ENCODE peak calls at places on chromosomes 7 and 10, in nine cellular contexts. One of them, this sample, is unnamed.

GRCh38 chr7:115097175-115097671 is 175.3 kb downstream of the MDFIC start:
- DNase-seq in ELF-1: no peak
- DNase-seq in H7: no peak
- DNase-seq in stimulated activated naive CD8-positive, alpha-beta T cell treated with anti-CD3 and anti-CD28 coated beads, Interleukin-15, Interleukin-2, amounts not matched to agents 100 U/mL and 50 U/mL, for 24 hours: no peak
- DNase-seq in activated gamma-delta T cell: no peak
- DNase-seq in neuronal stem cell: no peak
- DNase-seq in right lobe of liver: no peak
- DNase-seq in cardiac muscle cell: peak; percentile 68
- DNase-seq in CD8-positive, alpha-beta T cell: no peak
- DNase-seq in this sample: no peak

GRCh38 chr10:94103902-94104301 is 110.2 kb downstream of the PLCE1 start:
- DNase-seq in cardiac muscle cell: peak; percentile 63
- DNase-seq in ELF-1: no peak
- DNase-seq in H7: no peak
- DNase-seq in right lobe of liver: no peak
- DNase-seq in CD8-positive, alpha-beta T cell: no peak
- DNase-seq in neuronal stem cell: no peak
- DNase-seq in activated gamma-delta T cell: no peak
- DNase-seq in stimulated activated naive CD8-positive, alpha-beta T cell treated with anti-CD3 and anti-CD28 coated beads, Interleukin-15, Interleukin-2, amounts not matched to agents 100 U/mL and 50 U/mL, for 24 hours: no peak
- DNase-seq in this sample: no peak

GRCh38 chr7:71245038-71245437 is 113.1 kb downstream of the GALNT17 start:
- DNase-seq in stimulated activated naive CD8-positive, alpha-beta T cell treated with anti-CD3 and anti-CD28 coated beads, Interleukin-15, Interleukin-2, amounts not matched to agents 100 U/mL and 50 U/mL, for 24 hours: no peak
- DNase-seq in activated gamma-delta T cell: no peak
- DNase-seq in H7: no peak
- DNase-seq in neuronal stem cell: no peak
- DNase-seq in CD8-positive, alpha-beta T cell: no peak
- DNase-seq in cardiac muscle cell: no peak
- DNase-seq in ELF-1: no peak
- DNase-seq in right lobe of liver: no peak
- DNase-seq in this sample: no peak

GRCh38 chr7:4067874-4068273 is 614.2 kb upstream of the FOXK1 start:
- DNase-seq in activated gamma-delta T cell: no peak
- DNase-seq in right lobe of liver: no peak
- DNase-seq in CD8-positive, alpha-beta T cell: peak; percentile 31
- DNase-seq in H7: no peak
- DNase-seq in ELF-1: no peak
- DNase-seq in stimulated activated naive CD8-positive, alpha-beta T cell treated with anti-CD3 and anti-CD28 coated beads, Interleukin-15, Interleukin-2, amounts not matched to agents 100 U/mL and 50 U/mL, for 24 hours: no peak
- DNase-seq in cardiac muscle cell: no peak
- DNase-seq in neuronal stem cell: no peak
- DNase-seq in this sample: no peak

GRCh38 chr7:46192191-46192590 is 271.1 kb upstream of the IGFBP3 start:
- DNase-seq in H7: no peak
- DNase-seq in ELF-1: no peak
- DNase-seq in neuronal stem cell: no peak
- DNase-seq in stimulated activated naive CD8-positive, alpha-beta T cell treated with anti-CD3 and anti-CD28 coated beads, Interleukin-15, Interleukin-2, amounts not matched to agents 100 U/mL and 50 U/mL, for 24 hours: no peak
- DNase-seq in CD8-positive, alpha-beta T cell: no peak
- DNase-seq in activated gamma-delta T cell: no peak
- DNase-seq in cardiac muscle cell: no peak
- DNase-seq in right lobe of liver: no peak
- DNase-seq in this sample: no peak

GRCh38 chr10:119834188-119834587 is 38.5 kb downstream of the MCMBP start:
- DNase-seq in H7: no peak
- DNase-seq in cardiac muscle cell: no peak
- DNase-seq in stimulated activated naive CD8-positive, alpha-beta T cell treated with anti-CD3 and anti-CD28 coated beads, Interleukin-15, Interleukin-2, amounts not matched to agents 100 U/mL and 50 U/mL, for 24 hours: no peak
- DNase-seq in CD8-positive, alpha-beta T cell: no peak
- DNase-seq in ELF-1: no peak
- DNase-seq in activated gamma-delta T cell: no peak
- DNase-seq in neuronal stem cell: no peak
- DNase-seq in right lobe of liver: no peak
- DNase-seq in this sample: no peak

GRCh38 chr7:89012016-89012415 is 216.5 kb upstream of the TEX47 start:
- DNase-seq in CD8-positive, alpha-beta T cell: no peak
- DNase-seq in stimulated activated naive CD8-positive, alpha-beta T cell treated with anti-CD3 and anti-CD28 coated beads, Interleukin-15, Interleukin-2, amounts not matched to agents 100 U/mL and 50 U/mL, for 24 hours: no peak
- DNase-seq in activated gamma-delta T cell: no peak
- DNase-seq in right lobe of liver: no peak
- DNase-seq in cardiac muscle cell: no peak
- DNase-seq in ELF-1: no peak
- DNase-seq in H7: no peak
- DNase-seq in neuronal stem cell: no peak
- DNase-seq in this sample: no peak

GRCh38 chr7:156907656-156908055 is 14.7 kb upstream of the LMBR1 start:
- DNase-seq in CD8-positive, alpha-beta T cell: no peak
- DNase-seq in activated gamma-delta T cell: no peak
- DNase-seq in right lobe of liver: no peak
- DNase-seq in H7: no peak
- DNase-seq in ELF-1: no peak
- DNase-seq in stimulated activated naive CD8-positive, alpha-beta T cell treated with anti-CD3 and anti-CD28 coated beads, Interleukin-15, Interleukin-2, amounts not matched to agents 100 U/mL and 50 U/mL, for 24 hours: no peak
- DNase-seq in cardiac muscle cell: no peak
- DNase-seq in neuronal stem cell: no peak
- DNase-seq in this sample: no peak

GRCh38 chr10:28118985-28119628 is 120.2 kb upstream of the ODAD2 start:
- DNase-seq in stimulated activated naive CD8-positive, alpha-beta T cell treated with anti-CD3 and anti-CD28 coated beads, Interleukin-15, Interleukin-2, amounts not matched to agents 100 U/mL and 50 U/mL, for 24 hours: no peak
- DNase-seq in cardiac muscle cell: no peak
- DNase-seq in right lobe of liver: no peak
- DNase-seq in activated gamma-delta T cell: no peak
- DNase-seq in CD8-positive, alpha-beta T cell: no peak
- DNase-seq in H7: no peak
- DNase-seq in ELF-1: no peak
- DNase-seq in neuronal stem cell: no peak
- DNase-seq in this sample: no peak

GRCh38 chr7:106476751-106477150 is 184.2 kb downstream of the CCDC71L start:
- DNase-seq in activated gamma-delta T cell: no peak
- DNase-seq in stimulated activated naive CD8-positive, alpha-beta T cell treated with anti-CD3 and anti-CD28 coated beads, Interleukin-15, Interleukin-2, amounts not matched to agents 100 U/mL and 50 U/mL, for 24 hours: no peak
- DNase-seq in CD8-positive, alpha-beta T cell: no peak
- DNase-seq in neuronal stem cell: no peak
- DNase-seq in H7: no peak
- DNase-seq in cardiac muscle cell: no peak
- DNase-seq in ELF-1: no peak
- DNase-seq in right lobe of liver: no peak
- DNase-seq in this sample: no peak

GRCh38 chr10:126054191-126054590 is 157.8 kb downstream of the FANK1 start:
- DNase-seq in stimulated activated naive CD8-positive, alpha-beta T cell treated with anti-CD3 and anti-CD28 coated beads, Interleukin-15, Interleukin-2, amounts not matched to agents 100 U/mL and 50 U/mL, for 24 hours: no peak
- DNase-seq in neuronal stem cell: no peak
- DNase-seq in ELF-1: no peak
- DNase-seq in right lobe of liver: no peak
- DNase-seq in H7: no peak
- DNase-seq in CD8-positive, alpha-beta T cell: no peak
- DNase-seq in activated gamma-delta T cell: no peak
- DNase-seq in cardiac muscle cell: no peak
- DNase-seq in this sample: no peak